ENCODE peak calls at places on chromosomes 12 and 14, in seven cellular contexts. G, B, T, P, M, X and Y are unnamed samples.
A peak's percentile ranks its signal among the peaks of the same experiment; 100 is the strongest.

GRCh38 chr12:23640754-23641153 is 308.7 kb downstream of the SOX5 start:
- DNase-seq in G (no peak), B (no peak), T (no peak), P (no peak), M (no peak), X (no peak), Y (no peak)

GRCh38 chr14:68140111-68140741 is 320.6 kb downstream of the RAD51B start:
- DNase-seq in G (peak; percentile 56), B (no peak), T (peak; percentile 99), P (peak; percentile 98), M (no peak), X (no peak), Y (no peak)

GRCh38 chr12:115752913-115753726 is 524.4 kb downstream of the MED13L start:
- DNase-seq in G (peak; percentile 62), B (peak; percentile 8), T (peak; percentile 77), P (peak; percentile 76), M (peak; percentile 2), X (peak; percentile 44), Y (peak; percentile 56)

GRCh38 chr12:52949413-52950331 is 754 bp downstream of the KRT18 start:
- DNase-seq in G (no peak), B (peak; percentile 8), T (peak; percentile 95), P (peak; percentile 97), M (no peak), X (no peak), Y (no peak)

GRCh38 chr12:12577786-12578185 is 15.1 kb upstream of the DUSP16 start:
- DNase-seq in G (no peak), B (no peak), T (no peak), P (no peak), M (no peak), X (no peak), Y (no peak)

GRCh38 chr12:9329019-9329418 is 120.8 kb upstream of the PZP start:
- DNase-seq in G (no peak), B (no peak), T (no peak), P (no peak), M (no peak), X (no peak), Y (no peak)

GRCh38 chr14:83799230-83799629 is 1730.7 kb upstream of the FLRT2 start:
- DNase-seq in G (no peak), B (no peak), T (no peak), P (no peak), M (no peak), X (no peak), Y (no peak)

GRCh38 chr12:64269161-64269560 is 47.1 kb upstream of the KICS2 start:
- DNase-seq in G (no peak), B (no peak), T (no peak), P (no peak), M (no peak), X (no peak), Y (no peak)

GRCh38 chr12:19783547-19784444 is 344.5 kb downstream of the AEBP2 start:
- DNase-seq in G (no peak), B (no peak), T (no peak), P (no peak), M (no peak), X (no peak), Y (no peak)

GRCh38 chr12:19527876-19528275 is 88.6 kb downstream of the AEBP2 start:
- DNase-seq in G (no peak), B (no peak), T (no peak), P (peak; percentile 28), M (no peak), X (no peak), Y (no peak)

GRCh38 chr14:80215756-80216581 is 4.7 kb upstream of the DIO2 start:
- DNase-seq in G (no peak), B (no peak), T (peak; percentile 49), P (no peak), M (no peak), X (no peak), Y (no peak)

GRCh38 chr12:6821271-6821673 is 349 bp upstream of the GPR162 start:
- DNase-seq in G (peak; percentile 44), B (peak; percentile 66), T (peak; percentile 80), P (peak; percentile 86), M (peak; percentile 16), X (peak; percentile 43), Y (no peak)

GRCh38 chr12:47561746-47562145 is 144.1 kb downstream of the RPAP3 start:
- DNase-seq in G (no peak), B (no peak), T (no peak), P (no peak), M (no peak), X (no peak), Y (no peak)

GRCh38 chr14:94128216-94128839 is 1.1 kb downstream of the IFI27L2 start:
- DNase-seq in G (no peak), B (no peak), T (no peak), P (no peak), M (no peak), X (no peak), Y (no peak)

GRCh38 chr14:50910495-50911420 is 33.5 kb downstream of the PYGL start:
- DNase-seq in G (no peak), B (no peak), T (no peak), P (no peak), M (no peak), X (no peak), Y (no peak)

GRCh38 chr14:51582437-51582836 is 69.3 kb upstream of the FRMD6 start:
- DNase-seq in G (no peak), B (no peak), T (peak; percentile 31), P (peak; percentile 58), M (no peak), X (no peak), Y (no peak)

GRCh38 chr12:109052097-109052414 is 320 bp upstream of the USP30 start:
- DNase-seq in G (no peak), B (no peak), T (no peak), P (no peak), M (no peak), X (no peak), Y (no peak)

GRCh38 chr12:124543052-124543590 is 24.3 kb downstream of the NCOR2 start:
- DNase-seq in G (no peak), B (no peak), T (no peak), P (peak; percentile 61), M (no peak), X (peak; percentile 74), Y (peak; percentile 78)

GRCh38 chr12:112540021-112540420 is 121.3 kb downstream of the PTPN11 start:
- DNase-seq in G (no peak), B (no peak), T (no peak), P (no peak), M (no peak), X (no peak), Y (no peak)

GRCh38 chr12:7483343-7483742 is 20.2 kb downstream of the CD163 start:
- DNase-seq in G (no peak), B (no peak), T (no peak), P (no peak), M (no peak), X (no peak), Y (no peak)

GRCh38 chr12:96919510-96920210 is 12.6 kb downstream of the NEDD1 start:
- DNase-seq in G (no peak), B (no peak), T (no peak), P (no peak), M (no peak), X (no peak), Y (no peak)

GRCh38 chr12:53115891-53116675 is 12.8 kb downstream of the SOAT2 start:
- DNase-seq in G (no peak), B (no peak), T (no peak), P (no peak), M (no peak), X (no peak), Y (no peak)

GRCh38 chr12:10867381-10867780 is 16.7 kb downstream of the PRH1 start:
- DNase-seq in G (no peak), B (no peak), T (no peak), P (no peak), M (no peak), X (no peak), Y (no peak)

GRCh38 chr14:23522643-23523198 is 28.8 kb downstream of the ZFHX2 start:
- DNase-seq in G (no peak), B (no peak), T (no peak), P (no peak), M (no peak), X (no peak), Y (no peak)

GRCh38 chr14:72479471-72479931 is 414.4 kb downstream of the DPF3 start:
- DNase-seq in G (no peak), B (no peak), T (peak; percentile 4), P (no peak), M (no peak), X (no peak), Y (no peak)

GRCh38 chr14:29548948-29549370 is 378.7 kb downstream of the PRKD1 start:
- DNase-seq in G (peak; percentile 61), B (peak; percentile 37), T (peak; percentile 77), P (peak; percentile 81), M (no peak), X (peak; percentile 44), Y (peak; percentile 68)

GRCh38 chr14:103692871-103693270 is 22.4 kb downstream of the XRCC3 start:
- DNase-seq in G (no peak), B (no peak), T (no peak), P (no peak), M (no peak), X (peak; percentile 38), Y (no peak)

GRCh38 chr12:1795221-1795784 is 25.1 kb upstream of the LRTM2 start:
- DNase-seq in G (no peak), B (no peak), T (no peak), P (no peak), M (no peak), X (peak; percentile 14), Y (no peak)

GRCh38 chr14:35416108-35416750 is 11.7 kb upstream of the NFKBIA start:
- DNase-seq in G (no peak), B (no peak), T (no peak), P (no peak), M (peak; percentile 79), X (no peak), Y (no peak)

GRCh38 chr14:99899578-99900178 is 106.5 kb downstream of the EML1 start:
- DNase-seq in G (no peak), B (no peak), T (peak; percentile 47), P (peak; percentile 39), M (no peak), X (peak; percentile 35), Y (peak; percentile 66)

GRCh38 chr12:43060738-43061137 is 471.2 kb upstream of the PRICKLE1 start:
- DNase-seq in G (no peak), B (no peak), T (no peak), P (no peak), M (no peak), X (no peak), Y (no peak)

GRCh38 chr12:89092297-89092696 is 260.0 kb downstream of the DUSP6 start:
- DNase-seq in G (no peak), B (no peak), T (no peak), P (no peak), M (peak; percentile 57), X (no peak), Y (no peak)

GRCh38 chr12:50062733-50063452 is 5.5 kb downstream of the ASIC1 start:
- DNase-seq in G (no peak), B (no peak), T (peak; percentile 20), P (no peak), M (no peak), X (no peak), Y (no peak)

GRCh38 chr12:64760808-64761573 is 1.8 kb upstream of the GNS start:
- DNase-seq in G (no peak), B (peak; percentile 50), T (no peak), P (no peak), M (no peak), X (no peak), Y (no peak)

GRCh38 chr12:28023156-28023887 is 50.8 kb upstream of the PTHLH start:
- DNase-seq in G (no peak), B (no peak), T (peak; percentile 95), P (peak; percentile 95), M (no peak), X (no peak), Y (no peak)

GRCh38 chr12:93824514-93825500 is 147.6 kb downstream of the CRADD start:
- DNase-seq in G (peak; percentile 40), B (no peak), T (peak; percentile 43), P (no peak), M (no peak), X (no peak), Y (no peak)

GRCh38 chr12:52013626-52014310 is 7.0 kb downstream of the TAMALIN start:
- DNase-seq in G (no peak), B (no peak), T (no peak), P (no peak), M (no peak), X (no peak), Y (no peak)

GRCh38 chr12:81208193-81208946 is 130.5 kb downstream of the ACSS3 start:
- DNase-seq in G (peak; percentile 13), B (no peak), T (no peak), P (no peak), M (no peak), X (no peak), Y (no peak)